ENCODE peak calls at places on chromosomes 13 and 19, in ten cellular contexts. O is NCI-H2081 treated with DMSO at 0.1 percent for 48 hours; S is PC-9; A is NCI-H2171 treated with DMSO at 0.1 percent for 48 hours; M is cortex of kidney; Y is activated CD4-positive, alpha-beta T cell treated with anti-CD3 and anti-CD28 coated beads, Interleukin-2, amount 50 U/mL, for 1 hour; Z is tibial artery; X is ascending aorta; P is AG04449; F is stimulated activated CD4-positive, alpha-beta T cell treated with anti-CD3 and anti-CD28 coated beads, Interleukin-1b, Interleukin-23, amount 100 ng/mL, for 48 hours. V is an unnamed sample.
A peak's percentile ranks its signal among the peaks of the same experiment; 100 is the strongest.

GRCh38 chr19:45881082-45881908 is 4.6 kb downstream of the IRF2BP1 start:
- DNase-seq in O (no peak), S (no peak), A (peak; percentile 44), M (no peak), Y (no peak), Z (no peak), X (no peak), P (no peak), F (no peak), V (no peak)

GRCh38 chr19:40284501-40285352 is at the start of gene AKT2:
- DNase-seq in O (no peak), S (no peak), A (no peak), M (no peak), Y (peak; percentile 68), Z (no peak), X (no peak), P (no peak), F (peak; percentile 69), V (peak; percentile 44)

GRCh38 chr13:66835040-66835628 is 395.0 kb downstream of the PCDH9 start:
- DNase-seq in O (peak; percentile 74), S (no peak), A (peak; percentile 97), M (no peak), Y (no peak), Z (peak; percentile 67), X (no peak), P (no peak), F (no peak), V (peak; percentile 18)

GRCh38 chr13:75319244-75319643 is 162.7 kb downstream of the TBC1D4 start:
- DNase-seq in O (no peak), S (no peak), A (no peak), M (no peak), Y (no peak), Z (no peak), X (no peak), P (no peak), F (no peak), V (peak; percentile 57)

GRCh38 chr13:105334211-105334610 is 1201.3 kb downstream of the EFNB2 start:
- DNase-seq in O (no peak), S (no peak), A (no peak), M (no peak), Y (no peak), Z (no peak), X (no peak), P (peak; percentile 49), F (no peak), V (peak; percentile 82)

GRCh38 chr19:39139305-39140194 is 14.0 kb downstream of the PAK4 start:
- DNase-seq in O (no peak), S (no peak), A (no peak), M (no peak), Y (no peak), Z (no peak), X (no peak), P (no peak), F (no peak), V (no peak)

GRCh38 chr19:405138-405965 is 3.6 kb downstream of the C2CD4C start:
- DNase-seq in O (no peak), S (no peak), A (no peak), M (no peak), Y (no peak), Z (peak; percentile 51), X (no peak), P (no peak), F (no peak), V (no peak)

GRCh38 chr13:50914848-50915247 is 5.3 kb downstream of the RNASEH2B start:
- DNase-seq in O (no peak), S (no peak), A (no peak), M (no peak), Y (no peak), Z (no peak), X (no peak), P (no peak), F (no peak), V (peak; percentile 48)

GRCh38 chr13:105597573-105597972 is 937.9 kb downstream of the EFNB2 start:
- DNase-seq in O (no peak), S (no peak), A (no peak), M (no peak), Y (no peak), Z (no peak), X (no peak), P (no peak), F (no peak), V (no peak)

GRCh38 chr13:32881074-32881791 is 135.0 kb upstream of the KL start:
- DNase-seq in O (no peak), S (no peak), A (no peak), M (no peak), Y (no peak), Z (no peak), X (no peak), P (peak; percentile 16), F (no peak), V (peak; percentile 98)

GRCh38 chr19:43997631-43998290 is 5.0 kb upstream of the ZNF230 start:
- DNase-seq in O (no peak), S (no peak), A (no peak), M (no peak), Y (no peak), Z (no peak), X (no peak), P (no peak), F (no peak), V (peak; percentile 46)

GRCh38 chr13:40383922-40384321 is 282.5 kb downstream of the FOXO1 start:
- DNase-seq in O (no peak), S (no peak), A (no peak), M (no peak), Y (no peak), Z (no peak), X (no peak), P (no peak), F (no peak), V (no peak)